ENCODE peak calls at places on chromosomes 13 and 19, in ten cellular contexts. D, B, P, E, J, R, A, S, O and U are unnamed samples.
A peak's percentile ranks its signal among the peaks of the same experiment; 100 is the strongest.

GRCh38 chr19:45254044-45254531 is 3.0 kb downstream of the MARK4 start:
- DNase-seq in D (no peak), B (no peak), P (peak; percentile 2), E (no peak), J (no peak), R (no peak), A (no peak), S (no peak), O (no peak), U (no peak)

GRCh38 chr13:71460179-71460578 is 406.8 kb downstream of the DACH1 start:
- DNase-seq in D (no peak), B (no peak), P (no peak), E (no peak), J (no peak), R (no peak), A (peak; percentile 2), S (peak; percentile 10), O (no peak), U (no peak)

GRCh38 chr19:3024509-3024869 is 4.6 kb downstream of the TLE2 start:
- DNase-seq in D (no peak), B (no peak), P (no peak), E (no peak), J (no peak), R (no peak), A (no peak), S (no peak), O (no peak), U (no peak)

GRCh38 chr13:38166121-38166520 is 183.5 kb upstream of the UFM1 start:
- DNase-seq in D (no peak), B (no peak), P (no peak), E (no peak), J (no peak), R (no peak), A (no peak), S (no peak), O (no peak), U (no peak)

GRCh38 chr19:5156231-5156986 is 184.2 kb downstream of the PTPRS start:
- DNase-seq in D (no peak), B (no peak), P (no peak), E (no peak), J (no peak), R (no peak), A (no peak), S (no peak), O (no peak), U (no peak)

GRCh38 chr13:36997716-36998427 is 1.3 kb downstream of the ALG5 start:
- DNase-seq in D (no peak), B (no peak), P (no peak), E (no peak), J (no peak), R (no peak), A (peak; percentile 1), S (no peak), O (no peak), U (no peak)

GRCh38 chr13:113489549-113490495 is 689 bp downstream of the DCUN1D2 start:
- DNase-seq in D (peak; percentile 28), B (no peak), P (no peak), E (no peak), J (no peak), R (peak; percentile 49), A (peak; percentile 38), S (peak; percentile 23), O (peak; percentile 39), U (no peak)

GRCh38 chr19:32201211-32201610 is 144.2 kb upstream of the ZNF507 start:
- DNase-seq in D (no peak), B (no peak), P (no peak), E (no peak), J (no peak), R (no peak), A (no peak), S (no peak), O (no peak), U (no peak)

GRCh38 chr13:110722971-110723370 is 9.5 kb downstream of the ING1 start:
- DNase-seq in D (no peak), B (no peak), P (no peak), E (no peak), J (no peak), R (no peak), A (no peak), S (no peak), O (no peak), U (no peak)

GRCh38 chr13:113110048-113110851 is 4.7 kb downstream of the F7 start:
- DNase-seq in D (no peak), B (no peak), P (peak; percentile 9), E (no peak), J (no peak), R (peak; percentile 27), A (no peak), S (no peak), O (peak; percentile 21), U (no peak)

GRCh38 chr19:40246292-40247073 is 20.0 kb upstream of the CCNP start:
- DNase-seq in D (no peak), B (no peak), P (no peak), E (no peak), J (no peak), R (no peak), A (no peak), S (no peak), O (no peak), U (no peak)

GRCh38 chr13:47933688-47934011 is 67.4 kb downstream of the SUCLA2 start:
- DNase-seq in D (no peak), B (no peak), P (no peak), E (no peak), J (no peak), R (no peak), A (peak; percentile 25), S (no peak), O (no peak), U (no peak)

GRCh38 chr19:50794074-50794777 is 4.0 kb downstream of the ACP4 start:
- DNase-seq in D (no peak), B (no peak), P (no peak), E (no peak), J (no peak), R (no peak), A (peak; percentile 43), S (no peak), O (no peak), U (no peak)

GRCh38 chr13:109844396-109844795 is 58.0 kb upstream of the IRS2 start:
- DNase-seq in D (no peak), B (no peak), P (no peak), E (no peak), J (no peak), R (peak; percentile 40), A (peak; percentile 32), S (no peak), O (no peak), U (no peak)

GRCh38 chr19:530133-531008 is 1.2 kb upstream of the CDC34 start:
- DNase-seq in D (no peak), B (no peak), P (no peak), E (no peak), J (no peak), R (no peak), A (no peak), S (no peak), O (no peak), U (no peak)

GRCh38 chr19:55345818-55346724 is 6.4 kb downstream of the KMT5C start:
- DNase-seq in D (no peak), B (no peak), P (no peak), E (no peak), J (no peak), R (no peak), A (no peak), S (peak; percentile 71), O (no peak), U (no peak)

GRCh38 chr19:3095375-3096191 is 1.4 kb downstream of the GNA11 start:
- DNase-seq in D (no peak), B (peak; percentile 16), P (peak; percentile 84), E (no peak), J (peak; percentile 60), R (no peak), A (peak; percentile 36), S (no peak), O (peak; percentile 46), U (no peak)

GRCh38 chr19:48918801-48919247 is 14.7 kb upstream of the DHDH start:
- DNase-seq in D (peak; percentile 44), B (no peak), P (no peak), E (no peak), J (no peak), R (no peak), A (no peak), S (no peak), O (no peak), U (no peak)

GRCh38 chr13:48318714-48319457 is 15.3 kb downstream of the RB1 start:
- DNase-seq in D (no peak), B (no peak), P (no peak), E (no peak), J (no peak), R (peak; percentile 44), A (no peak), S (no peak), O (no peak), U (no peak)

GRCh38 chr13:43572601-43573360 is 214.0 kb downstream of the ENOX1 start:
- DNase-seq in D (no peak), B (no peak), P (no peak), E (no peak), J (no peak), R (no peak), A (peak; percentile 69), S (no peak), O (no peak), U (no peak)

GRCh38 chr19:6717036-6717435 is 3.4 kb downstream of the C3 start:
- DNase-seq in D (no peak), B (no peak), P (no peak), E (no peak), J (no peak), R (no peak), A (no peak), S (no peak), O (no peak), U (no peak)

GRCh38 chr19:44553478-44554171 is 24.1 kb upstream of the CEACAM20 start:
- DNase-seq in D (no peak), B (no peak), P (no peak), E (no peak), J (no peak), R (no peak), A (peak; percentile 96), S (peak; percentile 67), O (no peak), U (no peak)

GRCh38 chr13:46085737-46086136 is 19.1 kb downstream of the CPB2 start:
- DNase-seq in D (no peak), B (no peak), P (no peak), E (no peak), J (no peak), R (no peak), A (no peak), S (no peak), O (no peak), U (no peak)

GRCh38 chr13:29284726-29285125 is 310.8 kb downstream of the SLC7A1 start:
- DNase-seq in D (no peak), B (no peak), P (no peak), E (no peak), J (no peak), R (no peak), A (no peak), S (no peak), O (no peak), U (no peak)

GRCh38 chr19:16532440-16533273 is 9.6 kb downstream of the CHERP start:
- DNase-seq in D (no peak), B (no peak), P (no peak), E (no peak), J (no peak), R (no peak), A (no peak), S (no peak), O (no peak), U (no peak)

GRCh38 chr19:45470147-45471081 is 2.6 kb downstream of the FOSB start:
- DNase-seq in D (no peak), B (no peak), P (peak; percentile 66), E (no peak), J (no peak), R (no peak), A (peak; percentile 69), S (peak; percentile 93), O (no peak), U (no peak)

GRCh38 chr13:76830805-76831204 is 55.4 kb downstream of the KCTD12 start:
- DNase-seq in D (no peak), B (no peak), P (no peak), E (no peak), J (no peak), R (no peak), A (no peak), S (no peak), O (no peak), U (no peak)

GRCh38 chr19:48795055-48795854 is 15.6 kb downstream of the BCAT2 start:
- DNase-seq in D (peak; percentile 84), B (peak; percentile 69), P (peak; percentile 83), E (peak; percentile 69), J (peak; percentile 61), R (peak; percentile 93), A (peak; percentile 88), S (peak; percentile 92), O (peak; percentile 77), U (peak; percentile 83)